ENCODE peak calls at places on chromosome 19, in nine cellular contexts. X is tibial nerve, T is sigmoid colon, M is body of pancreas, G is H1, K is transverse colon, V is vagina, Z is breast epithelium, C is A549. W is an unnamed sample.

GRCh38 chr19:49231804-49232203 is 74.2 kb downstream of the TRPM4 start:
- DNase-seq in X (no peak), T (no peak), M (no peak), G (no peak), K (no peak), V (no peak), Z (no peak), C (no peak), W (no peak)

GRCh38 chr19:8308891-8309291 is 733 bp upstream of the CD320 start:
- DNase-seq in X (no peak), T (peak), M (peak), G (no peak), K (no peak), V (no peak), Z (peak), C (no peak), W (no peak)

GRCh38 chr19:18985257-18985656 is 44.2 kb upstream of the HOMER3 start:
- DNase-seq in X (peak), T (no peak), M (no peak), G (no peak), K (no peak), V (no peak), Z (no peak), C (no peak), W (no peak)

GRCh38 chr19:55085923-55086715 is 10.4 kb downstream of the EPS8L1 start:
- DNase-seq in X (no peak), T (no peak), M (peak), G (no peak), K (no peak), V (no peak), Z (no peak), C (no peak), W (no peak)

GRCh38 chr19:7348587-7349230 is at the start of gene ARHGEF18:
- DNase-seq in X (no peak), T (peak), M (no peak), G (no peak), K (peak), V (no peak), Z (no peak), C (no peak), W (no peak)

GRCh38 chr19:4817467-4818277 is 13.8 kb downstream of the TICAM1 start:
- DNase-seq in X (no peak), T (no peak), M (no peak), G (no peak), K (no peak), V (no peak), Z (no peak), C (no peak), W (no peak)

GRCh38 chr19:20422216-20422615 is 143.4 kb downstream of the ZNF737 start:
- DNase-seq in X (no peak), T (no peak), M (no peak), G (no peak), K (no peak), V (no peak), Z (no peak), C (no peak), W (no peak)

GRCh38 chr19:43799502-43800142 is 2.6 kb downstream of the LYPD5 start:
- DNase-seq in X (no peak), T (no peak), M (no peak), G (no peak), K (peak), V (no peak), Z (no peak), C (no peak), W (no peak)

GRCh38 chr19:16261584-16262370 is 62.8 kb upstream of the KLF2 start:
- DNase-seq in X (no peak), T (no peak), M (no peak), G (no peak), K (no peak), V (no peak), Z (no peak), C (no peak), W (no peak)

GRCh38 chr19:47172666-47173455 is 42.2 kb downstream of the SAE1 start:
- DNase-seq in X (no peak), T (no peak), M (no peak), G (no peak), K (no peak), V (no peak), Z (no peak), C (no peak), W (no peak)

GRCh38 chr19:45879055-45879454 is 6.9 kb downstream of the IRF2BP1 start:
- DNase-seq in X (no peak), T (no peak), M (peak), G (no peak), K (no peak), V (no peak), Z (peak), C (no peak), W (no peak)

GRCh38 chr19:10826846-10827245 is 9.2 kb downstream of the TMED1 start:
- DNase-seq in X (no peak), T (no peak), M (no peak), G (no peak), K (no peak), V (no peak), Z (no peak), C (no peak), W (no peak)

GRCh38 chr19:11013771-11014170 is 52.9 kb downstream of the SMARCA4 start:
- DNase-seq in X (no peak), T (no peak), M (no peak), G (no peak), K (no peak), V (no peak), Z (no peak), C (no peak), W (no peak)

GRCh38 chr19:38653028-38653571 is 5.7 kb downstream of the ACTN4 start:
- DNase-seq in X (no peak), T (peak), M (peak), G (no peak), K (peak), V (no peak), Z (no peak), C (peak), W (no peak)

GRCh38 chr19:11685676-11686650 is 52.8 kb downstream of the ZNF823 start:
- DNase-seq in X (no peak), T (no peak), M (no peak), G (no peak), K (no peak), V (no peak), Z (no peak), C (no peak), W (no peak)

GRCh38 chr19:46602392-46603194 is 1.5 kb downstream of the CALM3 start:
- DNase-seq in X (no peak), T (peak), M (no peak), G (no peak), K (no peak), V (no peak), Z (no peak), C (no peak), W (peak)

GRCh38 chr19:39307233-39307821 is 11.1 kb downstream of the IFNL1 start:
- DNase-seq in X (no peak), T (peak), M (no peak), G (no peak), K (peak), V (no peak), Z (no peak), C (no peak), W (peak)

GRCh38 chr19:50909240-50910070 is 1.7 kb downstream of the KLK4 start:
- DNase-seq in X (peak), T (no peak), M (peak), G (peak), K (peak), V (no peak), Z (no peak), C (peak), W (peak)

GRCh38 chr19:53912653-53913052 is 3.6 kb downstream of the CACNG7 start:
- DNase-seq in X (no peak), T (no peak), M (no peak), G (no peak), K (no peak), V (no peak), Z (no peak), C (peak), W (no peak)

GRCh38 chr19:15357906-15358305 is 21.7 kb downstream of the AKAP8 start:
- DNase-seq in X (no peak), T (no peak), M (no peak), G (no peak), K (no peak), V (no peak), Z (no peak), C (no peak), W (no peak)

GRCh38 chr19:38394488-38394887 is 6.0 kb downstream of the SPRED3 start:
- DNase-seq in X (no peak), T (no peak), M (no peak), G (peak), K (no peak), V (no peak), Z (no peak), C (no peak), W (peak)

GRCh38 chr19:31149306-31149975 is 199.8 kb downstream of the TSHZ3 start:
- DNase-seq in X (no peak), T (no peak), M (no peak), G (no peak), K (no peak), V (no peak), Z (no peak), C (no peak), W (no peak)

GRCh38 chr19:46963093-46963734 is 56.4 kb upstream of the NPAS1 start:
- DNase-seq in X (no peak), T (no peak), M (no peak), G (no peak), K (no peak), V (no peak), Z (no peak), C (no peak), W (no peak)

GRCh38 chr19:42396248-42396541 is 6.1 kb upstream of the CNFN start:
- DNase-seq in X (no peak), T (no peak), M (no peak), G (no peak), K (no peak), V (no peak), Z (no peak), C (no peak), W (no peak)

GRCh38 chr19:16031872-16032200 is 44.5 kb upstream of the TPM4 start:
- DNase-seq in X (no peak), T (no peak), M (no peak), G (no peak), K (no peak), V (no peak), Z (no peak), C (no peak), W (no peak)

GRCh38 chr19:19067276-19068072 is 3.7 kb downstream of the SLC25A42 start:
- DNase-seq in X (no peak), T (no peak), M (no peak), G (no peak), K (no peak), V (no peak), Z (no peak), C (no peak), W (no peak)

GRCh38 chr19:29626386-29626785 is 20.3 kb downstream of the POP4 start:
- DNase-seq in X (no peak), T (no peak), M (no peak), G (no peak), K (no peak), V (no peak), Z (no peak), C (no peak), W (no peak)

GRCh38 chr19:49534632-49535385 is 7.0 kb downstream of the RCN3 start:
- DNase-seq in X (no peak), T (no peak), M (no peak), G (no peak), K (no peak), V (no peak), Z (no peak), C (no peak), W (no peak)

GRCh38 chr19:48332662-48333466 is 7.5 kb downstream of the EMP3 start:
- DNase-seq in X (peak), T (peak), M (peak), G (no peak), K (peak), V (no peak), Z (peak), C (peak), W (peak)

GRCh38 chr19:12838893-12839656 is 760 bp downstream of the MAST1 start:
- DNase-seq in X (no peak), T (no peak), M (no peak), G (no peak), K (no peak), V (no peak), Z (no peak), C (no peak), W (peak)
- TF ChIP-seq POLR2A in X (no peak), T (no peak), M (no peak), G (no peak), K (no peak), V (no peak), Z (no peak), C (no peak), W (no peak)

DNA sequence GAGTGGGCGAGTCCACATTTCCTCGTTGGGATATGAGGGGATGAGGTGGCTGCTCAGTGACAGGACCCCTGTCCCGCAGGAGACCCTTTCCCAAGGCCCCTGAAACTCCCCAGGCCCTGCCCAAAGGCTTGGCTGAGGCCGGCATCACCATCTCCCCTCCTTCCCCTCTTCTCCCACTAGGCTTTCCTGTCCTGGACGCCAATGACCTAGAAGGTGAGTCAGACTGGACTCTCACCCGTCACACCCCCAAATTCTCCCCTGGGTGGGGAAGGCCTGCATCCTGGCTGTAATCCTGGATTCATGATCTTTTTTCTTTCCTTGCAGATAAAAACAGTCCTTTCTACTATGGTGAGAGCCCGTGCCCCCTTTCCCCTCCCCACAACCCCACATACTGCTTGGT is 5.3 kb downstream of the FXYD3 start:
- DNase-seq in X (no peak), T (no peak), M (no peak), G (no peak), K (peak), V (no peak), Z (no peak), C (no peak), W (no peak)
- TF ChIP-seq POLR2A in X (no peak), T (no peak), M (no peak), G (no peak), K (peak), V (no peak), Z (no peak), C (no peak), W (no peak)

GRCh38 chr19:1181606-1182005 is 7.5 kb upstream of the SBNO2 start:
- DNase-seq in X (no peak), T (no peak), M (peak), G (no peak), K (peak), V (no peak), Z (peak), C (no peak), W (no peak)
- TF ChIP-seq POLR2A in X (no peak), T (no peak), M (peak), G (no peak), K (no peak), V (no peak), Z (no peak), C (no peak), W (no peak)

DNA sequence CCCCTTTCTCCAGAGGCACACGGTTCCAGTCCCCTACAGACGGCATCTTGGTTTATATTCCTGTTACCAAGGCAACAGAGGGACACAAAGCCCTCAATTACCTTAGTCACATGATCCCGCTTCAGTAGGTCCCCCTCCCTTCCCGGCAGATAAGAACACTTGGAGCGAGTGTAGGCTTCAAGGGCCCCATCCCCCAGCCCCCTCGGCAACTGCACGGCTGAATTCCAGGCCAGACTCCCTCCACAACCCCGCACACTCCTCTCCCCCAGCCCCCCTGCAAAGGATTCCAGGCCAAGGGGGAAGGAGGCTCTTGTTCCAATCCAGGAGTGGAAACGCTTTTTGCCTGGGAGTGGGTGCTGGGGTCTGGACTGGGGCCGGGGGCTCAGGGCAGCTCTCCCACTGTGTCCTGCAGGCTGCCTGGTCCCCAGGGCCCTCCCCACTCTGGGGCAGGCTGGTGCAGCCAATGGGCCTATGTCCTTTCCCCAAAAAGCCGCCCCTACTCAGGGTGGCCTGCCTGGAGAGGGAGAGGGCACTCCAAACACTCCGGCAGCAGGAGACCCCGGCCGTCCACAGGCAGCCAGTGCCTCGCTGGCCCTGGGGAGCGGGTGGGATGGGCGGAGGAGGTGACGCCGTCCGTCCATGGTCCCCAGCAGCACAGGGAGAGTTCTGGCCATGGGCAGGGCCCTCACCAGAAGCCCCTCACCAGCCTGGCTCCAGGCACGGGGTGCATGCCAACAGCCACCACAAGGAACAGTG is 62.6 kb downstream of the MLLT1 start:
- DNase-seq in X (no peak), T (peak), M (peak), G (peak), K (no peak), V (no peak), Z (no peak), C (no peak), W (no peak)
- TF ChIP-seq POLR2A in X (no peak), T (no peak), M (no peak), G (no peak), K (no peak), V (no peak), Z (no peak), C (no peak), W (no peak)